ENCODE peak calls at places on chromosomes 13 and 19, in seven cellular contexts. L is non-pigmented ciliary epithelial cell; R is WTC11; C is tibial artery; A is SW480; T is Calu3; P is effector memory CD4-positive, alpha-beta T cell. E is an unnamed sample.
A peak's percentile ranks its signal among the peaks of the same experiment; 100 is the strongest.

GRCh38 chr13:25836709-25837316 is 215.0 kb downstream of the SHISA2 start:
- DNase-seq in L (no peak), R (no peak), C (no peak), A (no peak), T (no peak), P (no peak), E (no peak)

GRCh38 chr19:44696939-44697669 is 1.8 kb upstream of the CEACAM16 start:
- DNase-seq in L (no peak), R (no peak), C (no peak), A (no peak), T (no peak), P (no peak), E (no peak)

GRCh38 chr13:24923305-24923640 is 159.3 kb downstream of the RNF17 start:
- DNase-seq in L (peak; percentile 41), R (no peak), C (no peak), A (peak; percentile 57), T (no peak), P (no peak), E (no peak)

GRCh38 chr19:11261902-11262839 is at the start of gene DOCK6:
- DNase-seq in L (no peak), R (peak; percentile 60), C (no peak), A (no peak), T (peak; percentile 49), P (no peak), E (no peak)

GRCh38 chr19:49387936-49388372 is at the start of gene KASH5:
- DNase-seq in L (no peak), R (no peak), C (peak; percentile 88), A (peak; percentile 45), T (no peak), P (peak; percentile 85), E (peak; percentile 58)

GRCh38 chr19:14114854-14115253 is 2.7 kb downstream of the PRKACA start:
- DNase-seq in L (no peak), R (peak; percentile 77), C (no peak), A (peak; percentile 39), T (peak; percentile 71), P (peak; percentile 16), E (peak; percentile 41)

GRCh38 chr13:79987761-79988160 is 353.2 kb downstream of the SPRY2 start:
- DNase-seq in L (no peak), R (no peak), C (no peak), A (no peak), T (no peak), P (no peak), E (no peak)

GRCh38 chr19:47631681-47632446 is 22.9 kb downstream of the BICRA start:
- DNase-seq in L (no peak), R (no peak), C (peak; percentile 73), A (no peak), T (no peak), P (no peak), E (no peak)

GRCh38 chr19:3249408-3249807 is 24.9 kb downstream of the CELF5 start:
- DNase-seq in L (no peak), R (peak; percentile 66), C (no peak), A (peak; percentile 56), T (peak; percentile 10), P (no peak), E (no peak)

GRCh38 chr19:35596366-35596999 is 10.5 kb downstream of the PMIS2 start:
- DNase-seq in L (no peak), R (no peak), C (no peak), A (peak; percentile 84), T (no peak), P (no peak), E (no peak)

GRCh38 chr19:42121666-42122069 is 10.6 kb downstream of the POU2F2 start:
- DNase-seq in L (no peak), R (peak; percentile 36), C (peak; percentile 81), A (no peak), T (peak; percentile 90), P (peak; percentile 67), E (peak; percentile 76)

GRCh38 chr19:18046066-18046718 is 38.2 kb downstream of the ARRDC2 start:
- DNase-seq in L (peak; percentile 35), R (no peak), C (no peak), A (peak; percentile 36), T (peak; percentile 61), P (no peak), E (no peak)

GRCh38 chr13:96090240-96091101 is 564 bp downstream of the HS6ST3 start:
- DNase-seq in L (no peak), R (peak; percentile 50), C (no peak), A (no peak), T (no peak), P (no peak), E (no peak)

GRCh38 chr19:782195-783043 is 14.8 kb upstream of the PTBP1 start:
- DNase-seq in L (no peak), R (peak; percentile 68), C (no peak), A (peak; percentile 73), T (peak; percentile 53), P (no peak), E (no peak)

GRCh38 chr19:52987221-52987620 is 24.5 kb upstream of the ZNF816 start:
- DNase-seq in L (no peak), R (no peak), C (no peak), A (no peak), T (no peak), P (no peak), E (no peak)

GRCh38 chr13:44306401-44307192 is 67.0 kb upstream of the SERP2 start:
- DNase-seq in L (peak; percentile 92), R (peak; percentile 38), C (peak; percentile 86), A (peak; percentile 99), T (peak; percentile 46), P (no peak), E (no peak)

GRCh38 chr19:44876930-44877530 is 14.0 kb upstream of the TOMM40 start:
- DNase-seq in L (no peak), R (no peak), C (no peak), A (no peak), T (no peak), P (no peak), E (no peak)

GRCh38 chr19:54114340-54114826 is 1.1 kb downstream of the TFPT start:
- DNase-seq in L (no peak), R (no peak), C (no peak), A (peak; percentile 61), T (peak; percentile 55), P (no peak), E (peak; percentile 41)

GRCh38 chr19:11478167-11479089 is 2.4 kb downstream of the ELAVL3 start:
- DNase-seq in L (no peak), R (no peak), C (no peak), A (no peak), T (no peak), P (no peak), E (no peak)

GRCh38 chr13:32983058-32983457 is 33.2 kb upstream of the KL start:
- DNase-seq in L (no peak), R (no peak), C (no peak), A (no peak), T (no peak), P (no peak), E (no peak)

GRCh38 chr13:27053902-27054595 is 117.6 kb downstream of the USP12 start:
- DNase-seq in L (peak; percentile 38), R (no peak), C (no peak), A (peak; percentile 55), T (no peak), P (no peak), E (no peak)

GRCh38 chr13:109165417-109165904 is 536.0 kb downstream of the MYO16 start:
- DNase-seq in L (no peak), R (no peak), C (no peak), A (no peak), T (no peak), P (no peak), E (no peak)

GRCh38 chr13:111209613-111210012 is 94.5 kb downstream of the ARHGEF7 start:
- DNase-seq in L (no peak), R (no peak), C (no peak), A (no peak), T (no peak), P (no peak), E (no peak)

GRCh38 chr13:32905063-32905863 is 111.0 kb upstream of the KL start:
- DNase-seq in L (no peak), R (no peak), C (no peak), A (peak; percentile 42), T (no peak), P (no peak), E (no peak)

GRCh38 chr19:35222373-35223005 is 6.0 kb downstream of the FAM187B start:
- DNase-seq in L (no peak), R (no peak), C (no peak), A (no peak), T (no peak), P (no peak), E (no peak)

GRCh38 chr19:31352782-31353651 is 3.8 kb upstream of the TSHZ3 start:
- DNase-seq in L (no peak), R (peak; percentile 44), C (no peak), A (no peak), T (no peak), P (no peak), E (no peak)

GRCh38 chr19:58067240-58067912 is 8.3 kb downstream of the ZNF135 start:
- DNase-seq in L (no peak), R (no peak), C (no peak), A (no peak), T (no peak), P (no peak), E (no peak)

GRCh38 chr13:52845766-52846566 is 2.5 kb downstream of the PCDH8 start:
- DNase-seq in L (no peak), R (peak; percentile 84), C (no peak), A (no peak), T (no peak), P (no peak), E (no peak)

GRCh38 chr13:36163809-36164308 is 32.7 kb upstream of the DCLK1 start:
- DNase-seq in L (peak; percentile 78), R (no peak), C (peak; percentile 84), A (no peak), T (no peak), P (no peak), E (no peak)

GRCh38 chr19:34733266-34733825 is 697 bp upstream of the ZNF181 start:
- DNase-seq in L (no peak), R (peak; percentile 36), C (peak; percentile 80), A (no peak), T (no peak), P (peak; percentile 1), E (peak; percentile 17)

GRCh38 chr19:9009431-9009830 is 778 bp downstream of the MUC16 start:
- DNase-seq in L (no peak), R (no peak), C (no peak), A (no peak), T (no peak), P (no peak), E (no peak)

GRCh38 chr13:48175200-48175599 is 57.8 kb upstream of the ITM2B start:
- DNase-seq in L (no peak), R (no peak), C (no peak), A (no peak), T (no peak), P (no peak), E (no peak)

GRCh38 chr19:7888145-7888825 is at the start of gene LRRC8E:
- DNase-seq in L (no peak), R (peak; percentile 87), C (no peak), A (peak; percentile 63), T (peak; percentile 87), P (no peak), E (no peak)

GRCh38 chr13:49567501-49567900 is 17.9 kb downstream of the RCBTB1 start:
- DNase-seq in L (no peak), R (no peak), C (no peak), A (no peak), T (no peak), P (no peak), E (no peak)

GRCh38 chr13:85333511-85333910 is 465.7 kb downstream of the SLITRK6 start:
- DNase-seq in L (no peak), R (no peak), C (no peak), A (no peak), T (no peak), P (no peak), E (no peak)

GRCh38 chr19:40623403-40624239 is 22.5 kb downstream of the LTBP4 start:
- DNase-seq in L (no peak), R (peak; percentile 98), C (no peak), A (peak; percentile 96), T (no peak), P (no peak), E (no peak)

GRCh38 chr19:15944401-15944800 is 4.4 kb upstream of the OR10H4 start:
- DNase-seq in L (no peak), R (no peak), C (no peak), A (no peak), T (no peak), P (no peak), E (no peak)

GRCh38 chr13:51152713-51153112 is 41.6 kb upstream of the C13orf42 start:
- DNase-seq in L (no peak), R (no peak), C (no peak), A (no peak), T (no peak), P (no peak), E (no peak)